ENCODE peak calls at places on chromosome 9, in seven cellular contexts. One of them, this sample, is unnamed.

GRCh38 chr9:4489919-4490704 is at the start of gene SLC1A1:
- DNase-seq in lung: peak; percentile 72
- DNase-seq in IMR-90: peak; percentile 21
- DNase-seq in mammary epithelial cell: peak; percentile 54
- DNase-seq in cardiac muscle cell: peak; percentile 68
- DNase-seq in ovary: no peak
- DNase-seq in uterus: peak; percentile 36
- DNase-seq in this sample: peak; percentile 87

GRCh38 chr9:9498147-9498546 is 1114.7 kb downstream of the PTPRD start:
- DNase-seq in uterus: no peak
- DNase-seq in cardiac muscle cell: no peak
- DNase-seq in ovary: no peak
- DNase-seq in IMR-90: no peak
- DNase-seq in lung: no peak
- DNase-seq in mammary epithelial cell: no peak
- DNase-seq in this sample: no peak

GRCh38 chr9:35490910-35491465 is 1.1 kb downstream of the RUSC2 start:
- DNase-seq in cardiac muscle cell: no peak
- DNase-seq in IMR-90: peak; percentile 59
- DNase-seq in uterus: no peak
- DNase-seq in mammary epithelial cell: peak; percentile 43
- DNase-seq in ovary: no peak
- DNase-seq in lung: no peak
- DNase-seq in this sample: no peak

GRCh38 chr9:92151691-92152393 is 36.6 kb upstream of the SPTLC1 start:
- DNase-seq in cardiac muscle cell: peak; percentile 36
- DNase-seq in ovary: no peak
- DNase-seq in lung: peak; percentile 41
- DNase-seq in uterus: peak; percentile 49
- DNase-seq in IMR-90: peak; percentile 84
- DNase-seq in mammary epithelial cell: peak; percentile 74
- DNase-seq in this sample: peak; percentile 68

GRCh38 chr9:112532427-112532826 is 45.8 kb downstream of the KIAA1958 start:
- DNase-seq in mammary epithelial cell: no peak
- DNase-seq in ovary: peak; percentile 46
- DNase-seq in cardiac muscle cell: no peak
- DNase-seq in uterus: peak; percentile 61
- DNase-seq in lung: peak; percentile 65
- DNase-seq in IMR-90: peak; percentile 80
- DNase-seq in this sample: no peak

GRCh38 chr9:107249131-107249533 is 33.9 kb upstream of the RAD23B start:
- DNase-seq in cardiac muscle cell: no peak
- DNase-seq in lung: no peak
- DNase-seq in ovary: no peak
- DNase-seq in uterus: no peak
- DNase-seq in mammary epithelial cell: peak; percentile 68
- DNase-seq in IMR-90: peak; percentile 46
- DNase-seq in this sample: no peak

GRCh38 chr9:69762527-69762926 is 2.7 kb upstream of the PTAR1 start:
- DNase-seq in uterus: no peak
- DNase-seq in IMR-90: peak; percentile 48
- DNase-seq in ovary: no peak
- DNase-seq in cardiac muscle cell: no peak
- DNase-seq in lung: no peak
- DNase-seq in mammary epithelial cell: no peak
- DNase-seq in this sample: no peak

GRCh38 chr9:127283917-127284316 is 19.3 kb downstream of the GARNL3 start:
- DNase-seq in uterus: peak; percentile 29
- DNase-seq in ovary: no peak
- DNase-seq in mammary epithelial cell: peak; percentile 15
- DNase-seq in IMR-90: peak; percentile 51
- DNase-seq in cardiac muscle cell: no peak
- DNase-seq in lung: no peak
- DNase-seq in this sample: peak; percentile 33

GRCh38 chr9:2307480-2307879 is 292.3 kb downstream of the SMARCA2 start:
- DNase-seq in uterus: no peak
- DNase-seq in lung: no peak
- DNase-seq in IMR-90: peak; percentile 33
- DNase-seq in ovary: no peak
- DNase-seq in cardiac muscle cell: no peak
- DNase-seq in mammary epithelial cell: peak; percentile 44
- DNase-seq in this sample: no peak

GRCh38 chr9:36158122-36158521 is 11.1 kb upstream of the CCIN start:
- DNase-seq in uterus: no peak
- DNase-seq in IMR-90: peak; percentile 33
- DNase-seq in mammary epithelial cell: no peak
- DNase-seq in lung: no peak
- DNase-seq in cardiac muscle cell: no peak
- DNase-seq in ovary: no peak
- DNase-seq in this sample: no peak

GRCh38 chr9:75855509-75855908 is 35.0 kb upstream of the PCSK5 start:
- DNase-seq in mammary epithelial cell: peak; percentile 16
- DNase-seq in lung: no peak
- DNase-seq in IMR-90: peak; percentile 4
- DNase-seq in ovary: no peak
- DNase-seq in cardiac muscle cell: peak; percentile 46
- DNase-seq in uterus: no peak
- DNase-seq in this sample: peak; percentile 18
- TF ChIP-seq CTCF in mammary epithelial cell: peak; percentile 48
- TF ChIP-seq CTCF in lung: no peak
- TF ChIP-seq CTCF in IMR-90: peak; percentile 41
- TF ChIP-seq CTCF in ovary: peak; percentile 61
- TF ChIP-seq CTCF in cardiac muscle cell: peak; percentile 29
- TF ChIP-seq CTCF in uterus: peak; percentile 23
- TF ChIP-seq CTCF in this sample: peak; percentile 42

GRCh38 chr9:102405218-102405867 is 589.8 kb upstream of the CYLC2 start:
- DNase-seq in ovary: no peak
- DNase-seq in uterus: no peak
- DNase-seq in IMR-90: no peak
- DNase-seq in mammary epithelial cell: no peak
- DNase-seq in cardiac muscle cell: no peak
- DNase-seq in lung: no peak
- DNase-seq in this sample: no peak
- H3K9me3 ChIP-seq in ovary: no peaks in the 10 kb centered on the region
- H3K9me3 ChIP-seq in uterus: no peaks in the 10 kb centered on the region
- H3K9me3 ChIP-seq in IMR-90: peaks cover 3% of the 10 kb centered on the region
- H3K9me3 ChIP-seq in mammary epithelial cell: peaks cover 8% of the 10 kb centered on the region
- H3K9me3 ChIP-seq in cardiac muscle cell: peaks cover 2% of the 10 kb centered on the region
- H3K9me3 ChIP-seq in lung: no peaks in the 10 kb centered on the region
- H3K9me3 ChIP-seq in this sample: no peaks in the 10 kb centered on the region

GRCh38 chr9:78542491-78543175 is 245.7 kb downstream of the PSAT1 start:
- DNase-seq in lung: no peak
- DNase-seq in ovary: no peak
- DNase-seq in IMR-90: no peak
- DNase-seq in cardiac muscle cell: peak; percentile 42
- DNase-seq in uterus: no peak
- DNase-seq in mammary epithelial cell: no peak
- DNase-seq in this sample: no peak
- TF ChIP-seq CTCF in lung: no peak
- TF ChIP-seq CTCF in ovary: no peak
- TF ChIP-seq CTCF in IMR-90: no peak
- TF ChIP-seq CTCF in cardiac muscle cell: no peak
- TF ChIP-seq CTCF in uterus: no peak
- TF ChIP-seq CTCF in mammary epithelial cell: no peak
- TF ChIP-seq CTCF in this sample: no peak

DNA sequence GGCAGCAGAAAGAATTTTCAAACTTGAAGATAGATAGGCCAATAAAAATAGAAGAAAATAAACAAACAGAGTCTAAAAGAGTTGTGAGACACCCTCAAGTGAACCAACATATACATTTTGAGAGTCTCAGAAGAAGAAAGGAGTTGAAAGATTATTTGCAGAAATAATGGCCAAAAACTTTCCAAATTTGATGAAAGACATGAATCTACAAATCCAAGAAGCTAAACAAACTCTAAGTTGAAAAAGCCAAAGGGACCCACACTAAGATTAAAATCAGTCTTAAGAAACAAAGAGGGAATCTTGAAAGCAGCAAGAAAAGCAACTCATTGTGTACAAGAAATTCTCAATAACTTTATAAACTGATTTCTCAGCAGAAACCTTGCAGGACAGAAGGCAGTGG is 137.0 kb downstream of the SAXO1 start:
- DNase-seq in uterus: no peak
- DNase-seq in IMR-90: no peak
- DNase-seq in mammary epithelial cell: no peak
- DNase-seq in lung: no peak
- DNase-seq in ovary: no peak
- DNase-seq in cardiac muscle cell: no peak
- DNase-seq in this sample: no peak
- H3K9me3 ChIP-seq in uterus: no peaks in the 10 kb centered on the region
- H3K9me3 ChIP-seq in IMR-90: peaks cover 10% of the 10 kb centered on the region
- H3K9me3 ChIP-seq in mammary epithelial cell: no peaks in the 10 kb centered on the region
- H3K9me3 ChIP-seq in lung: peaks cover 7% of the 10 kb centered on the region
- H3K9me3 ChIP-seq in ovary: no peaks in the 10 kb centered on the region
- H3K9me3 ChIP-seq in cardiac muscle cell: no peaks in the 10 kb centered on the region
- H3K9me3 ChIP-seq in this sample: no peaks in the 10 kb centered on the region

DNA sequence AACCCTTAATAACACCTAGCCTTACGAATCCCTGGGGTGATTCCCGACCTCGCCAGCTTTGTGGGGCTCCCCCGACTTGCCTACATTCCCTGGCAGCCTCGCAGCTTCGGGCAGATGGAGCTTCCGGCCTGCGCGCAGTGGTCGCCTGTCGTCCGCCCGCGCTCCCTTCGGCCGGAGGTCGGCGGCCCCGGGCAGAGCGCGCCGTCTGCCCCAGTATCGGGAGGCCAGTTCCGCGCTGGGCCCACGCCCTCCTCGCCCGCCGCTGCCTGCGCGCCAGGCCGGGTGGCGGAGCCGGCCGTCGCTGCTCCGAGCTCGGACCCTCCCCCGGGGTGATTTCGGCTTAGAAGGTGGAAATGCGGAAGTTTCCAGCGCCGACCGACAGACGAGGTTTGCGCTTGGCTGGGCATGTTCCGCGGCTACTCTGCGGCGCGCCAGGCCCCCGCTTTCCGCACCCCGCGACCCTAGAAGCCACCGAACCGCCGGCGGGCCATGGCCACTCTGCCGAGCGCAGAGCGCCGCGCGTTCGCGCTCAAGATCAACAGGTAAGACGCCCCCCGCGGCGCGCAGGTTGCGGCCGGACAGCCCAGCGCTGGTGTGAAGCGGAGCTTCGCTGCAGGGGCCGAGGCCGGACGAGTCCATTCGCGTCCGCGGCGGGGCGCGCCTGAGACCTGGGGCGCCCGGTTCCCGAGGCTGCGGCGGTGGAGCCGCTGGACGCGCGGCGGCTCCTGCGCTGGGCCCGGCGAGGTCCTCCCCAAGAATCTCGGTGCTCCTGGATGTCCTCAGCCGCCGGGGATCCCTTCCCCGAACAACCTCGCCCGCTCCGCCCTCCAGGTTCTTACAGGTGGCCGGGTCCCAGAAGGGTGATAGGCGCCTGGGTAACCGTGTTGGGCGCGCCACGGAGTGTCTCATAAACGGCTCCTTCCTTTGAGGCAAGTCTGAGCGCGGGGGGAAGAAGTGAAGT is at the start of gene DOCK8:
- DNase-seq in mammary epithelial cell: peak; percentile 77
- DNase-seq in uterus: peak; percentile 22
- DNase-seq in IMR-90: no peak
- DNase-seq in ovary: peak; percentile 52
- DNase-seq in lung: peak; percentile 81
- DNase-seq in cardiac muscle cell: peak; percentile 72
- DNase-seq in this sample: peak; percentile 71
- TF ChIP-seq CTCF in mammary epithelial cell: peak; percentile 54
- TF ChIP-seq CTCF in uterus: peak; percentile 28
- TF ChIP-seq CTCF in IMR-90: no peak
- TF ChIP-seq CTCF in ovary: peak; percentile 49
- TF ChIP-seq CTCF in lung: no peak
- TF ChIP-seq CTCF in cardiac muscle cell: peak; percentile 48
- TF ChIP-seq CTCF in this sample: no peak

DNA sequence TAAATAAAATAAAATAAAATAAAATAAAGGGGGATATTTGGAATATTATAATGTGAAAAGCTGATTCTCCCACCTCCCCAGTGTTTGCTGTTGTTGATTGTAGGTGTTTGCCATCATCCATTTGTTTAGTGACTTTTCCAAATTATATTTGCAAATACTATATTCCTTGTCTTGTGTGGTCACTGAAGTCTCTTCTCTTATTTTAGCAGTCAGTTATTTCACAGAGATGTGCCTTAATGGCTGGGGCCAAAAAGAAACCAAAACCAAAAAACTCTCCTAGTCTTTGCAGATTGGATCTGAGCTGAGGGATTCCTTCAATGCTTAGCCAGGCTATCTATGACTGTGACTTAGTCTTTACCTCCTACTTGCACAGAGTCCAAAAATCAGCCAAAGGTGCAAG is 70.9 kb upstream of the ZNF169 start:
- DNase-seq in cardiac muscle cell: no peak
- DNase-seq in uterus: no peak
- DNase-seq in lung: no peak
- DNase-seq in ovary: no peak
- DNase-seq in IMR-90: no peak
- DNase-seq in mammary epithelial cell: no peak
- DNase-seq in this sample: no peak
- H3K9me3 ChIP-seq in cardiac muscle cell: no peaks in the 10 kb centered on the region
- H3K9me3 ChIP-seq in uterus: no peaks in the 10 kb centered on the region
- H3K9me3 ChIP-seq in lung: no peaks in the 10 kb centered on the region
- H3K9me3 ChIP-seq in ovary: no peaks in the 10 kb centered on the region
- H3K9me3 ChIP-seq in IMR-90: peaks cover 7% of the 10 kb centered on the region
- H3K9me3 ChIP-seq in mammary epithelial cell: peaks cover 4% of the 10 kb centered on the region
- H3K9me3 ChIP-seq in this sample: no peaks in the 10 kb centered on the region

DNA sequence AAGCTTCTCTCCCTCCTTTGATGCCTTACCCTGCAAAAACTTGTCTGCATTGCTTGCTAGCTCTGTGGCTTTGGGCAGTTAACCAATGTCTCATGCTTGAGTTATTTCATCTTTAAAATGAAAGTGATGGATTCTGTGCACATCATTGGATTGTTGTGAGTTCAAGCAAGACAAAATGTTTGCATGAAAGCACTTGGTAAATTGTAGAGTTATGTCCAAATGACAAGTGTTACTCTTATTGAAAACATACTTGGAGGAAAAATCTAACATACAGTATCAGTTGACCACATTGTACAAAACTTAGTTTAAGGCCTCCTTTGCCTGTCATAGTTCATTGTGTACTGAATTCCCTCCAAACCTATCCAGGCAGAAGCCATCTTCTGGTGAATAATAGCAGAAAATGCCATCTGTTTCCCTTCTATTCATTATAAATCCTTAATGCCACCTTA is 30.0 kb downstream of the TGFBR1 start:
- DNase-seq in IMR-90: peak; percentile 78
- DNase-seq in ovary: no peak
- DNase-seq in cardiac muscle cell: no peak
- DNase-seq in lung: no peak
- DNase-seq in uterus: no peak
- DNase-seq in mammary epithelial cell: peak; percentile 50
- DNase-seq in this sample: no peak
- TF ChIP-seq CTCF in IMR-90: no peak
- TF ChIP-seq CTCF in ovary: no peak
- TF ChIP-seq CTCF in cardiac muscle cell: no peak
- TF ChIP-seq CTCF in lung: no peak
- TF ChIP-seq CTCF in uterus: no peak
- TF ChIP-seq CTCF in mammary epithelial cell: no peak
- TF ChIP-seq CTCF in this sample: no peak